ENCODE peak calls at places on chromosome X, in nine cellular contexts. One of them, this sample, is unnamed.

GRCh38 chrX:105837227-105837626 is 14.9 kb downstream of the NRK start:
- DNase-seq in HepG2: no peak
- DNase-seq in mammary epithelial cell: peak; percentile 77
- DNase-seq in K562: no peak
- DNase-seq in hepatocyte: peak; percentile 49
- DNase-seq in fibroblast of lung: peak; percentile 95
- DNase-seq in keratinocyte: no peak
- DNase-seq in PC-3: peak; percentile 90
- DNase-seq in HCT116: no peak
- DNase-seq in this sample: peak; percentile 58

GRCh38 chrX:100649550-100650356 is 5.8 kb downstream of the SRPX2 start:
- DNase-seq in keratinocyte: no peak
- DNase-seq in HCT116: no peak
- DNase-seq in hepatocyte: peak; percentile 81
- DNase-seq in K562: no peak
- DNase-seq in PC-3: peak; percentile 87
- DNase-seq in HepG2: peak; percentile 90
- DNase-seq in mammary epithelial cell: peak; percentile 63
- DNase-seq in fibroblast of lung: peak; percentile 96
- DNase-seq in this sample: peak; percentile 87

GRCh38 chrX:104122829-104123228 is 10.5 kb downstream of the ZCCHC18 start:
- DNase-seq in PC-3: no peak
- DNase-seq in K562: no peak
- DNase-seq in HCT116: no peak
- DNase-seq in hepatocyte: no peak
- DNase-seq in HepG2: no peak
- DNase-seq in keratinocyte: no peak
- DNase-seq in fibroblast of lung: no peak
- DNase-seq in mammary epithelial cell: no peak
- DNase-seq in this sample: no peak

GRCh38 chrX:125436855-125437254 is 117.2 kb downstream of the TEX13C start:
- DNase-seq in mammary epithelial cell: peak; percentile 14
- DNase-seq in K562: peak; percentile 8
- DNase-seq in PC-3: peak; percentile 50
- DNase-seq in fibroblast of lung: no peak
- DNase-seq in HCT116: no peak
- DNase-seq in hepatocyte: peak; percentile 32
- DNase-seq in HepG2: no peak
- DNase-seq in keratinocyte: no peak
- DNase-seq in this sample: no peak

GRCh38 chrX:42755820-42756219 is 22.1 kb downstream of the PPP1R2C start:
- DNase-seq in hepatocyte: peak; percentile 19
- DNase-seq in K562: no peak
- DNase-seq in HepG2: no peak
- DNase-seq in keratinocyte: no peak
- DNase-seq in fibroblast of lung: peak; percentile 67
- DNase-seq in mammary epithelial cell: peak; percentile 46
- DNase-seq in PC-3: peak; percentile 51
- DNase-seq in HCT116: no peak
- DNase-seq in this sample: peak; percentile 66

GRCh38 chrX:50852524-50852923 is 38.5 kb upstream of the SHROOM4 start:
- DNase-seq in hepatocyte: no peak
- DNase-seq in PC-3: no peak
- DNase-seq in HepG2: no peak
- DNase-seq in fibroblast of lung: no peak
- DNase-seq in HCT116: no peak
- DNase-seq in mammary epithelial cell: no peak
- DNase-seq in K562: no peak
- DNase-seq in keratinocyte: no peak
- DNase-seq in this sample: no peak

GRCh38 chrX:20477836-20478532 is 211.3 kb upstream of the RPS6KA3 start:
- DNase-seq in K562: no peak
- DNase-seq in fibroblast of lung: no peak
- DNase-seq in HCT116: no peak
- DNase-seq in keratinocyte: no peak
- DNase-seq in mammary epithelial cell: no peak
- DNase-seq in HepG2: no peak
- DNase-seq in PC-3: no peak
- DNase-seq in hepatocyte: no peak
- DNase-seq in this sample: no peak

GRCh38 chrX:107787827-107788226 is 10.3 kb downstream of the NCBP2L start:
- DNase-seq in mammary epithelial cell: no peak
- DNase-seq in HepG2: no peak
- DNase-seq in HCT116: no peak
- DNase-seq in PC-3: no peak
- DNase-seq in keratinocyte: no peak
- DNase-seq in K562: no peak
- DNase-seq in fibroblast of lung: no peak
- DNase-seq in hepatocyte: no peak
- DNase-seq in this sample: no peak

GRCh38 chrX:154724999-154725756 is 25.7 kb downstream of the GAB3 start:
- DNase-seq in fibroblast of lung: no peak
- DNase-seq in hepatocyte: no peak
- DNase-seq in mammary epithelial cell: no peak
- DNase-seq in PC-3: no peak
- DNase-seq in HCT116: no peak
- DNase-seq in keratinocyte: no peak
- DNase-seq in K562: no peak
- DNase-seq in HepG2: no peak
- DNase-seq in this sample: no peak

GRCh38 chrX:103783971-103784370 is 7.3 kb downstream of the PLP1 start:
- DNase-seq in HCT116: no peak
- DNase-seq in HepG2: no peak
- DNase-seq in mammary epithelial cell: no peak
- DNase-seq in K562: no peak
- DNase-seq in PC-3: no peak
- DNase-seq in fibroblast of lung: no peak
- DNase-seq in hepatocyte: no peak
- DNase-seq in keratinocyte: no peak
- DNase-seq in this sample: no peak

GRCh38 chrX:65581661-65582339 is 47.2 kb upstream of the LAS1L start:
- DNase-seq in hepatocyte: peak; percentile 73
- DNase-seq in fibroblast of lung: peak; percentile 69
- DNase-seq in keratinocyte: no peak
- DNase-seq in mammary epithelial cell: peak; percentile 49
- DNase-seq in HCT116: peak; percentile 48
- DNase-seq in K562: peak; percentile 59
- DNase-seq in PC-3: peak; percentile 85
- DNase-seq in HepG2: peak; percentile 26
- DNase-seq in this sample: peak; percentile 49

GRCh38 chrX:41468647-41469323 is 21.6 kb downstream of the NYX start:
- DNase-seq in keratinocyte: no peak
- DNase-seq in HepG2: no peak
- DNase-seq in fibroblast of lung: peak; percentile 87
- DNase-seq in K562: no peak
- DNase-seq in mammary epithelial cell: peak; percentile 40
- DNase-seq in hepatocyte: no peak
- DNase-seq in PC-3: peak; percentile 50
- DNase-seq in HCT116: no peak
- DNase-seq in this sample: peak; percentile 40

GRCh38 chrX:110210417-110211139 is 107.3 kb downstream of the AMMECR1 start:
- DNase-seq in HepG2: peak; percentile 10
- DNase-seq in PC-3: peak; percentile 84
- DNase-seq in K562: no peak
- DNase-seq in hepatocyte: no peak
- DNase-seq in HCT116: peak; percentile 40
- DNase-seq in keratinocyte: peak; percentile 42
- DNase-seq in fibroblast of lung: peak; percentile 87
- DNase-seq in mammary epithelial cell: peak; percentile 84
- DNase-seq in this sample: peak; percentile 89

GRCh38 chrX:153643431-153644351 is 3.3 kb upstream of the DUSP9 start:
- DNase-seq in K562: peak; percentile 72
- DNase-seq in HepG2: no peak
- DNase-seq in HCT116: no peak
- DNase-seq in hepatocyte: no peak
- DNase-seq in keratinocyte: no peak
- DNase-seq in fibroblast of lung: no peak
- DNase-seq in mammary epithelial cell: no peak
- DNase-seq in PC-3: peak; percentile 19
- DNase-seq in this sample: no peak

GRCh38 chrX:106177106-106177981 is 9.2 kb downstream of the PWWP3B start:
- DNase-seq in fibroblast of lung: peak; percentile 14
- DNase-seq in keratinocyte: no peak
- DNase-seq in mammary epithelial cell: no peak
- DNase-seq in HCT116: no peak
- DNase-seq in HepG2: no peak
- DNase-seq in K562: no peak
- DNase-seq in PC-3: no peak
- DNase-seq in hepatocyte: peak; percentile 67
- DNase-seq in this sample: no peak

GRCh38 chrX:148134578-148134977 is 153.4 kb downstream of the FMR1NB start:
- DNase-seq in hepatocyte: no peak
- DNase-seq in HepG2: no peak
- DNase-seq in mammary epithelial cell: no peak
- DNase-seq in fibroblast of lung: no peak
- DNase-seq in HCT116: no peak
- DNase-seq in K562: no peak
- DNase-seq in PC-3: no peak
- DNase-seq in keratinocyte: no peak
- DNase-seq in this sample: no peak

GRCh38 chrX:130028196-130028595 is 45.8 kb downstream of the BCORL1 start:
- DNase-seq in keratinocyte: no peak
- DNase-seq in mammary epithelial cell: peak; percentile 3
- DNase-seq in PC-3: peak; percentile 54
- DNase-seq in fibroblast of lung: peak; percentile 49
- DNase-seq in hepatocyte: peak; percentile 35
- DNase-seq in HCT116: peak; percentile 3
- DNase-seq in HepG2: no peak
- DNase-seq in K562: peak; percentile 45
- DNase-seq in this sample: peak; percentile 51

GRCh38 chrX:46676399-46677351 is 82.2 kb downstream of the SLC9A7 start:
- DNase-seq in PC-3: no peak
- DNase-seq in HepG2: no peak
- DNase-seq in HCT116: no peak
- DNase-seq in K562: no peak
- DNase-seq in fibroblast of lung: no peak
- DNase-seq in keratinocyte: no peak
- DNase-seq in mammary epithelial cell: no peak
- DNase-seq in hepatocyte: no peak
- DNase-seq in this sample: no peak

GRCh38 chrX:42290608-42291007 is 367.3 kb upstream of the CASK start:
- DNase-seq in mammary epithelial cell: no peak
- DNase-seq in hepatocyte: no peak
- DNase-seq in PC-3: peak; percentile 4
- DNase-seq in keratinocyte: no peak
- DNase-seq in K562: no peak
- DNase-seq in HCT116: peak; percentile 6
- DNase-seq in HepG2: peak; percentile 1
- DNase-seq in fibroblast of lung: peak; percentile 0
- DNase-seq in this sample: no peak

GRCh38 chrX:48834383-48834709 is 1.1 kb downstream of the PCSK1N start:
- DNase-seq in keratinocyte: no peak
- DNase-seq in HCT116: no peak
- DNase-seq in fibroblast of lung: no peak
- DNase-seq in K562: no peak
- DNase-seq in PC-3: peak; percentile 29
- DNase-seq in mammary epithelial cell: no peak
- DNase-seq in HepG2: no peak
- DNase-seq in hepatocyte: no peak
- DNase-seq in this sample: no peak
- TF ChIP-seq EZH2 in keratinocyte: no peak
- TF ChIP-seq EZH2 in HCT116: no peak
- TF ChIP-seq EZH2 in fibroblast of lung: no peak
- TF ChIP-seq EZH2 in K562: no peak
- TF ChIP-seq EZH2 in PC-3: no peak
- TF ChIP-seq EZH2 in mammary epithelial cell: no peak
- TF ChIP-seq EZH2 in HepG2: no peak
- TF ChIP-seq EZH2 in hepatocyte: no peak
- TF ChIP-seq EZH2 in this sample: no peak

GRCh38 chrX:133414399-133415275 is 652 bp downstream of the GPC4 start:
- DNase-seq in PC-3: peak; percentile 17
- DNase-seq in HCT116: no peak
- DNase-seq in K562: no peak
- DNase-seq in fibroblast of lung: peak; percentile 14
- DNase-seq in hepatocyte: peak; percentile 31
- DNase-seq in mammary epithelial cell: peak; percentile 46
- DNase-seq in keratinocyte: no peak
- DNase-seq in HepG2: no peak
- DNase-seq in this sample: no peak
- TF ChIP-seq EZH2 in PC-3: no peak
- TF ChIP-seq EZH2 in HCT116: no peak
- TF ChIP-seq EZH2 in K562: no peak
- TF ChIP-seq EZH2 in fibroblast of lung: peak; percentile 5
- TF ChIP-seq EZH2 in hepatocyte: no peak
- TF ChIP-seq EZH2 in mammary epithelial cell: peak; percentile 46
- TF ChIP-seq EZH2 in keratinocyte: peak; percentile 35
- TF ChIP-seq EZH2 in HepG2: peak; percentile 56
- TF ChIP-seq EZH2 in this sample: no peak

GRCh38 chrX:118976599-118977340 is 2.4 kb downstream of the LONRF3 start:
- DNase-seq in mammary epithelial cell: no peak
- DNase-seq in hepatocyte: peak; percentile 56
- DNase-seq in HCT116: no peak
- DNase-seq in HepG2: no peak
- DNase-seq in fibroblast of lung: no peak
- DNase-seq in keratinocyte: no peak
- DNase-seq in K562: no peak
- DNase-seq in PC-3: peak; percentile 70
- DNase-seq in this sample: peak; percentile 78

GRCh38 chrX:118971552-118971951 is 2.9 kb upstream of the LONRF3 start:
- DNase-seq in PC-3: peak; percentile 14
- DNase-seq in fibroblast of lung: no peak
- DNase-seq in HCT116: no peak
- DNase-seq in HepG2: no peak
- DNase-seq in keratinocyte: no peak
- DNase-seq in K562: no peak
- DNase-seq in hepatocyte: no peak
- DNase-seq in mammary epithelial cell: no peak
- DNase-seq in this sample: no peak

GRCh38 chrX:118974908-118975671 is 672 bp downstream of the LONRF3 start:
- DNase-seq in HepG2: peak; percentile 27
- DNase-seq in fibroblast of lung: no peak
- DNase-seq in HCT116: no peak
- DNase-seq in keratinocyte: no peak
- DNase-seq in hepatocyte: peak; percentile 58
- DNase-seq in PC-3: peak; percentile 43
- DNase-seq in mammary epithelial cell: no peak
- DNase-seq in K562: peak; percentile 60
- DNase-seq in this sample: peak; percentile 41

GRCh38 chrX:118975831-118976598 is 1.6 kb downstream of the LONRF3 start:
- DNase-seq in hepatocyte: peak; percentile 80
- DNase-seq in K562: peak; percentile 67
- DNase-seq in keratinocyte: no peak
- DNase-seq in HCT116: no peak
- DNase-seq in fibroblast of lung: peak; percentile 19
- DNase-seq in PC-3: peak; percentile 78
- DNase-seq in mammary epithelial cell: no peak
- DNase-seq in HepG2: peak; percentile 69
- DNase-seq in this sample: peak; percentile 86

GRCh38 chrX:118974088-118974907 is at the start of gene LONRF3:
- DNase-seq in HCT116: no peak
- DNase-seq in mammary epithelial cell: no peak
- DNase-seq in fibroblast of lung: peak; percentile 29
- DNase-seq in K562: peak; percentile 38
- DNase-seq in PC-3: peak; percentile 67
- DNase-seq in keratinocyte: no peak
- DNase-seq in HepG2: peak; percentile 58
- DNase-seq in hepatocyte: peak; percentile 74
- DNase-seq in this sample: peak; percentile 70
- TF ChIP-seq EZH2 in HCT116: no peak
- TF ChIP-seq EZH2 in mammary epithelial cell: peak; percentile 12
- TF ChIP-seq EZH2 in fibroblast of lung: no peak
- TF ChIP-seq EZH2 in K562: no peak
- TF ChIP-seq EZH2 in PC-3: no peak
- TF ChIP-seq EZH2 in keratinocyte: peak; percentile 29
- TF ChIP-seq EZH2 in HepG2: no peak
- TF ChIP-seq EZH2 in hepatocyte: peak; percentile 42
- TF ChIP-seq EZH2 in this sample: no peak

GRCh38 chrX:19122641-19123009 is 357 bp upstream of the ADGRG2 start:
- DNase-seq in keratinocyte: no peak
- DNase-seq in HCT116: no peak
- DNase-seq in hepatocyte: no peak
- DNase-seq in mammary epithelial cell: no peak
- DNase-seq in PC-3: no peak
- DNase-seq in HepG2: no peak
- DNase-seq in K562: no peak
- DNase-seq in fibroblast of lung: no peak
- DNase-seq in this sample: no peak
- TF ChIP-seq EZH2 in keratinocyte: no peak
- TF ChIP-seq EZH2 in HCT116: no peak
- TF ChIP-seq EZH2 in hepatocyte: no peak
- TF ChIP-seq EZH2 in mammary epithelial cell: no peak
- TF ChIP-seq EZH2 in PC-3: no peak
- TF ChIP-seq EZH2 in HepG2: no peak
- TF ChIP-seq EZH2 in K562: no peak
- TF ChIP-seq EZH2 in fibroblast of lung: no peak
- TF ChIP-seq EZH2 in this sample: no peak